ENCODE peak calls at places on chromosomes 2 and 18, in four cellular contexts. L is K562, Y is IMR-90, A is GM12878. C is an unnamed sample.

GRCh38 chr2:196249860-196250259 is 78.5 kb upstream of the STK17B start:
- DNase-seq in L (no peak), Y (peak), A (no peak), C (no peak)

GRCh38 chr2:230631470-230631869 is 81.2 kb upstream of the CAB39 start:
- DNase-seq in L (no peak), Y (no peak), A (no peak), C (no peak)

GRCh38 chr2:139916822-139917221 is 1136.6 kb upstream of the NXPH2 start:
- DNase-seq in L (no peak), Y (no peak), A (no peak), C (no peak)

GRCh38 chr18:51624311-51624710 is 426.8 kb upstream of the MEX3C start:
- DNase-seq in L (no peak), Y (no peak), A (no peak), C (no peak)

GRCh38 chr2:216971632-216972031 is 111.8 kb upstream of the TNP1 start:
- DNase-seq in L (no peak), Y (no peak), A (no peak), C (no peak)

GRCh38 chr18:46264255-46264654 is 160.1 kb downstream of the HAUS1 start:
- DNase-seq in L (peak), Y (no peak), A (no peak), C (no peak)

GRCh38 chr2:128589681-128590080 is 271.0 kb upstream of the HS6ST1 start:
- DNase-seq in L (peak), Y (no peak), A (no peak), C (no peak)

GRCh38 chr2:64448069-64448468 is 5.9 kb upstream of the LGALSL start:
- DNase-seq in L (no peak), Y (no peak), A (no peak), C (no peak)

GRCh38 chr2:235270951-235271350 is 222.9 kb upstream of the AGAP1 start:
- DNase-seq in L (no peak), Y (peak), A (peak), C (no peak)

GRCh38 chr2:84481702-84482101 is 22.6 kb upstream of the SUCLG1 start:
- DNase-seq in L (no peak), Y (peak), A (no peak), C (no peak)

GRCh38 chr18:33960393-33960792 is 264.3 kb downstream of the NOL4 start:
- DNase-seq in L (no peak), Y (no peak), A (no peak), C (no peak)

GRCh38 chr2:108304975-108305374 is 16.3 kb downstream of the SULT1C2 start:
- DNase-seq in L (no peak), Y (no peak), A (peak), C (no peak)

GRCh38 chr2:31729442-31730092 is 148.8 kb upstream of the SRD5A2 start:
- DNase-seq in L (peak), Y (peak), A (peak), C (no peak)

GRCh38 chr2:59249441-59250330 is 1008.6 kb upstream of the FANCL start:
- DNase-seq in L (no peak), Y (no peak), A (no peak), C (no peak)

GRCh38 chr18:41323044-41323443 is 632.0 kb upstream of the PIK3C3 start:
- DNase-seq in L (no peak), Y (peak), A (no peak), C (no peak)

GRCh38 chr2:122519806-122520205 is 764.4 kb downstream of the TSN start:
- DNase-seq in L (no peak), Y (no peak), A (no peak), C (no peak)

GRCh38 chr18:76493213-76494107 is 1.6 kb downstream of the ZNF516 start:
- DNase-seq in L (peak), Y (peak), A (no peak), C (no peak)

GRCh38 chr2:135997380-135997779 is 12.0 kb upstream of the DARS1 start:
- DNase-seq in L (no peak), Y (no peak), A (no peak), C (peak)

GRCh38 chr2:197675711-197676188 is 363 bp upstream of the RFTN2 start:
- DNase-seq in L (no peak), Y (peak), A (no peak), C (no peak)

GRCh38 chr18:23330423-23330822 is 122.7 kb upstream of the RIOK3 start:
- DNase-seq in L (no peak), Y (no peak), A (peak), C (no peak)

GRCh38 chr2:181790716-181791649 is 100.5 kb upstream of the ITPRID2 start:
- DNase-seq in L (no peak), Y (peak), A (peak), C (no peak)

GRCh38 chr2:2744958-2745715 is 414.1 kb upstream of the MYT1L start:
- DNase-seq in L (no peak), Y (no peak), A (no peak), C (no peak)

GRCh38 chr2:120341977-120342376 is 4.0 kb upstream of the INHBB start:
- DNase-seq in L (no peak), Y (no peak), A (no peak), C (no peak)

GRCh38 chr2:57892920-57893319 is 153.7 kb upstream of the VRK2 start:
- DNase-seq in L (no peak), Y (no peak), A (peak), C (no peak)

GRCh38 chr18:26386002-26386401 is 159.8 kb downstream of the TAF4B start:
- DNase-seq in L (no peak), Y (peak), A (no peak), C (no peak)

GRCh38 chr2:206920936-206921335 is 18.4 kb upstream of the CPO start:
- DNase-seq in L (no peak), Y (no peak), A (no peak), C (no peak)

GRCh38 chr2:112166801-112167499 is 28.8 kb downstream of the FBLN7 start:
- DNase-seq in L (no peak), Y (no peak), A (no peak), C (no peak)

GRCh38 chr2:233689031-233689430 is 3.7 kb upstream of the UGT1A6 start:
- DNase-seq in L (no peak), Y (no peak), A (no peak), C (no peak)

GRCh38 chr2:42183775-42184174 is 14.6 kb downstream of the EML4 start:
- DNase-seq in L (no peak), Y (no peak), A (no peak), C (no peak)

GRCh38 chr2:143852748-143853147 is 667.2 kb downstream of the ZEB2 start:
- DNase-seq in L (no peak), Y (no peak), A (no peak), C (peak)

GRCh38 chr18:68623342-68623741 is 91.6 kb downstream of the TMX3 start:
- DNase-seq in L (peak), Y (peak), A (no peak), C (peak)

GRCh38 chr2:215654177-215654850 is 218.4 kb upstream of the FN1 start:
- DNase-seq in L (no peak), Y (peak), A (no peak), C (no peak)

GRCh38 chr2:29841386-29842004 is 79.9 kb downstream of the ALK start:
- DNase-seq in L (peak), Y (peak), A (peak), C (peak)

GRCh38 chr18:46278481-46279465 is 174.6 kb downstream of the HAUS1 start:
- DNase-seq in L (no peak), Y (peak), A (no peak), C (no peak)

GRCh38 chr2:188976545-188977268 is 2.5 kb downstream of the COL3A1 start:
- DNase-seq in L (no peak), Y (peak), A (no peak), C (no peak)

GRCh38 chr2:234805826-234806225 is 146.0 kb upstream of the SH3BP4 start:
- DNase-seq in L (no peak), Y (no peak), A (no peak), C (no peak)

GRCh38 chr2:148885988-148886387 is 11.0 kb downstream of the KIF5C start:
- DNase-seq in L (no peak), Y (no peak), A (no peak), C (no peak)

GRCh38 chr2:148887349-148888002 is 12.4 kb downstream of the KIF5C start:
- DNase-seq in L (no peak), Y (no peak), A (no peak), C (no peak)

GRCh38 chr2:148893906-148894305 is 18.9 kb downstream of the KIF5C start:
- DNase-seq in L (no peak), Y (no peak), A (no peak), C (no peak)

GRCh38 chr2:148885209-148885608 is 10.2 kb downstream of the KIF5C start:
- DNase-seq in L (no peak), Y (no peak), A (no peak), C (no peak)

GRCh38 chr2:148888003-148888501 is 13.0 kb downstream of the KIF5C start:
- DNase-seq in L (no peak), Y (no peak), A (no peak), C (no peak)
- TF ChIP-seq CHD1 in L (no peak), Y (no peak), A (no peak), C (no peak)

GRCh38 chr2:106575955-106576354 is 88.8 kb downstream of the CD8B2 start:
- DNase-seq in L (no peak), Y (peak), A (no peak), C (peak)
- TF ChIP-seq CHD1 in L (no peak), Y (no peak), A (no peak), C (no peak)

GRCh38 chr2:158006961-158007664 is 94.6 kb upstream of the UPP2 start:
- DNase-seq in L (no peak), Y (no peak), A (no peak), C (no peak)
- TF ChIP-seq CHD1 in L (no peak), Y (no peak), A (no peak), C (no peak)

DNA sequence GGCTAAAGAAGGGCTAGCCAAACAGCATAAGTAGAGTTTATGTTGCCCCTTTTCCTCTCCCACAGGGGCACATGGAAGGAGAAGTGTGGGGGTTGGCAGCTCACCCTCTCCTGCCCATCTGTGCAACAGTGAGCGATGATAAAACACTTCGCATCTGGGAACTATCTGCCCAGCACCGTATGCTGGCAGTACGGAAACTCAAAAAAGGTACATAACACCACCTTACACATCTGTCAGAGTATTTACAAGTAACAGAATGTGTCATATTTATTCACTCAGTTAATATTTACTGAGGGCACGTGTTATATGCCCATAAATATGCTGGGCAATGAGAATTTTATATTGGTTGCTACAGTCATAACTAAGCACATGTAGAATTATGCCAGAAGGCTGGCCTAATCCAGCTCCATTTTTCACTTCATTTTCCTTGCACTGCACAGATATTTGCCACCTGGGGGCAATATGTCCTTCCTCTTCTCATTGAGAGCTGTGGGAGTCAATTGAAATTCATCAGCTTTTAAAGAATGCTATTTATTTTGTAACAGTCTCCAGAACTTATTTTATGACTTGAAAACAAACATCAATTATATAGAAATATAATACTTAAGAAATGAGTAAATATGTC is 150.6 kb downstream of the RTN4 start:
- DNase-seq in L (no peak), Y (peak), A (peak), C (no peak)
- TF ChIP-seq CHD1 in L (no peak), Y (no peak), A (no peak), C (no peak)

C was measured in H1.